ENCODE peak calls at places on chromosomes 11 and 22, in five cellular contexts. L is right lobe of liver, H is kidney, N is body of pancreas, R is pancreas. G is an unnamed sample.

GRCh38 chr11:84909740-84910139 is 717.4 kb downstream of the DLG2 start:
- DNase-seq in H (no peak), R (no peak), N (no peak), L (no peak), G (no peak)

GRCh38 chr22:24592846-24593809 is at the start of gene LRRC75B:
- DNase-seq in R (peak; percentile 81), H (peak; percentile 96), N (peak; percentile 84), L (peak; percentile 95), G (peak; percentile 91)

GRCh38 chr22:23984430-23984829 is 4.5 kb downstream of the GSTT2 start:
- DNase-seq in H (no peak), R (peak; percentile 33), L (no peak), N (no peak), G (no peak)

GRCh38 chr11:133227674-133228111 is 304.6 kb downstream of the OPCML start:
- DNase-seq in R (no peak), H (no peak), L (no peak), N (no peak), G (no peak)

GRCh38 chr11:69005183-69005630 is 7.8 kb downstream of the MRGPRF start:
- DNase-seq in L (no peak), R (no peak), H (no peak), N (no peak), G (no peak)

GRCh38 chr11:71164186-71164585 is 88.2 kb downstream of the SHANK2 start:
- DNase-seq in H (no peak), L (no peak), R (no peak), N (no peak), G (peak; percentile 24)

GRCh38 chr22:45620707-45621106 is 50.9 kb upstream of the ATXN10 start:
- DNase-seq in N (no peak), L (no peak), R (no peak), H (no peak), G (no peak)

GRCh38 chr11:92627615-92628201 is 341.7 kb upstream of the MTNR1B start:
- DNase-seq in R (no peak), L (no peak), H (no peak), N (no peak), G (no peak)

GRCh38 chr11:69468911-69469885 is 12.3 kb upstream of the LINC01488 start:
- DNase-seq in N (no peak), H (peak; percentile 47), R (no peak), L (peak; percentile 27), G (no peak)

GRCh38 chr11:1541474-1542204 is 30.4 kb downstream of the DUSP8 start:
- DNase-seq in L (no peak), H (no peak), R (no peak), N (no peak), G (peak; percentile 77)

GRCh38 chr22:45579306-45579705 is 76.6 kb downstream of the FBLN1 start:
- DNase-seq in R (no peak), L (no peak), N (no peak), H (peak; percentile 72), G (no peak)

GRCh38 chr11:100876826-100877545 is 189.9 kb downstream of the ARHGAP42 start:
- DNase-seq in L (no peak), N (no peak), H (no peak), R (no peak), G (no peak)

GRCh38 chr11:28009383-28009782 is 98.6 kb downstream of the KIF18A start:
- DNase-seq in R (no peak), L (no peak), H (no peak), N (no peak), G (no peak)

GRCh38 chr11:64540426-64540825 is 50.6 kb upstream of the SLC22A12 start:
- DNase-seq in N (no peak), R (no peak), L (no peak), H (peak; percentile 48), G (no peak)

GRCh38 chr11:112042161-112042960 is 17.2 kb downstream of the DLAT start:
- DNase-seq in N (no peak), R (no peak), H (no peak), L (no peak), G (no peak)

GRCh38 chr22:37095113-37095512 is 14.4 kb downstream of the TMPRSS6 start:
- DNase-seq in L (no peak), N (no peak), R (no peak), H (no peak), G (no peak)

GRCh38 chr11:122578168-122578825 is 77.2 kb upstream of the UBASH3B start:
- DNase-seq in R (no peak), H (no peak), L (no peak), N (no peak), G (peak; percentile 13)

GRCh38 chr22:19463491-19464469 is 15.2 kb downstream of the UFD1 start:
- DNase-seq in H (peak; percentile 81), R (no peak), N (no peak), L (no peak), G (no peak)

GRCh38 chr22:17441326-17441725 is 72.1 kb downstream of the CECR2 start:
- DNase-seq in N (no peak), R (no peak), H (no peak), L (no peak), G (no peak)

GRCh38 chr11:5224538-5225479 is 2.1 kb downstream of the HBB start:
- DNase-seq in H (no peak), L (no peak), R (no peak), N (no peak), G (no peak)

GRCh38 chr22:44292007-44292370 is 20.8 kb downstream of the SHISAL1 start:
- DNase-seq in L (no peak), R (no peak), H (no peak), N (no peak), G (peak; percentile 47)

GRCh38 chr22:45977003-45977395 is at the start of gene WNT7B:
- DNase-seq in L (no peak), R (no peak), H (no peak), N (no peak), G (no peak)

GRCh38 chr11:73192272-73192671 is 25.8 kb upstream of the P2RY2 start:
- DNase-seq in L (no peak), R (no peak), N (no peak), H (peak; percentile 82), G (no peak)

GRCh38 chr11:45665206-45665932 is at the start of gene CHST1:
- DNase-seq in H (peak; percentile 86), L (peak; percentile 73), N (peak; percentile 47), R (peak; percentile 53), G (peak; percentile 67)

GRCh38 chr11:67434395-67434881 is 3.0 kb downstream of the PTPRCAP start:
- DNase-seq in R (no peak), L (no peak), N (no peak), H (no peak), G (no peak)

GRCh38 chr11:10456519-10456918 is 1.5 kb downstream of the AMPD3 start:
- DNase-seq in N (no peak), R (no peak), H (no peak), L (no peak), G (peak; percentile 44)

GRCh38 chr11:118638726-118639125 is 31.3 kb downstream of the PHLDB1 start:
- DNase-seq in N (no peak), L (no peak), H (peak; percentile 59), R (no peak), G (no peak)
- H3K36me3 ChIP-seq in N (no peaks in the 10 kb centered on the region), L (no peaks in the 10 kb centered on the region), H (peaks cover 26% of the 10 kb centered on the region), R (peaks cover 18% of the 10 kb centered on the region), G (peaks cover 9% of the 10 kb centered on the region)

DNA sequence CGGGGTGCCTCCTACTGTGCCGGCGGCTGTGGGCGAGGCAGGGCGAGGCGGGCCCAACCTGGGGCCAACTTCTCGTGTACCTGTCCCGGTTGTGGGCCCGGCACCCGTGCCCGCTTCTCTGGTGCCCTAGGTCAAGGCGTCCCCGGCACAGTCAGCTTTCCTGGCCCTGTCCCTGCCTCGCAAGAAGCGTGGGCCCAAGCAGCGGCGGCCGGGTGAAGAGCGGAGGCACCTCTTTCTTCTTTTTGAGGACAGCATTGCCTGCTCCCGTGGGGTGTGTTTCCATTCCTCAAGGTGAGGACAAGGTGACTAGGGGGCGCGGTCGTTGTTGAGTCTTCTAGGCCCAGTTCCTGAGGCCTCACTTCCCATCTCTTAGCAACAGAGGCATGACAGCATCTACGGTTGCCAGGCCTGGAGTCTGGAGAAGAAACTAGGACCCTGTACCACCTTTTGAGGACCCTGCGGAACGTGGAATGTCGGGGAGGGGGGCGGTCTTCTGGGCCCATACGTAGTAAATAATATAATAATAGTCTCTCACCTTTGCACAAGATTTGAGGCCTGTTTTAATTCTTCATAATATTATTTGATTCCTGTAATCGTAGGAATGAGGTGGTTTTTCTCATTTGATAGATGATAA is 418 bp downstream of the ACO2 start:
- DNase-seq in R (no peak), H (no peak), L (no peak), N (no peak), G (peak; percentile 23)
- TF ChIP-seq CTCF in R (no peak), H (no peak), L (no peak), N (no peak), G (no peak)

GRCh38 chr11:130783322-130783721 is 133.0 kb downstream of the SNX19 start:
- DNase-seq in N (no peak), L (no peak), R (no peak), H (no peak), G (no peak)
- H3K27ac ChIP-seq in N (no peak overlapping the region), L (no peak overlapping the region), R (no peak overlapping the region), H (no peak overlapping the region), G (no peak overlapping the region)

DNA sequence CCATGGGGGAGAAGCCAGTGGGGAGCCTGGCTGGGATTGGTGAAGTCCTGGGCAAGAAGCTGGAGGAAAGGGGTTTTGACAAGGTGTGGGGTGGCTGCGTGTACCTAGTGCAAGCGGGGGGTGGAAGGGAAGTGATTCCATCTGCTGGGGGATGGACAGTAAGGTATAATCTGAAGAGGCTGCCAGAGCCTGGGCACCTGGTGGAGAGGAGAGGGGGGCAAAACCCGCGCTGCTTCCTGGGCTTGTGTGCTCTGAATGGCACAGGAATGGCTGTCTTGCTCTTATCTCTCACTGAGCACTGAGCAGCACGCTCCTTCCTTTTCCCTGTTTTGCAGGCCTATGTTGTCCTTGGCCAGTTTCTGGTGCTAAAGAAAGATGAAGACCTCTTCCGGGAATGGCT is 988 bp downstream of the BANF1 start:
- DNase-seq in R (no peak), N (no peak), L (no peak), H (peak; percentile 56), G (no peak)
- H3K36me3 ChIP-seq in R (peaks cover 26% of the 10 kb centered on the region), N (peaks cover 8% of the 10 kb centered on the region), L (peaks cover 24% of the 10 kb centered on the region), H (peaks cover 28% of the 10 kb centered on the region), G (peaks cover 45% of the 10 kb centered on the region)

DNA sequence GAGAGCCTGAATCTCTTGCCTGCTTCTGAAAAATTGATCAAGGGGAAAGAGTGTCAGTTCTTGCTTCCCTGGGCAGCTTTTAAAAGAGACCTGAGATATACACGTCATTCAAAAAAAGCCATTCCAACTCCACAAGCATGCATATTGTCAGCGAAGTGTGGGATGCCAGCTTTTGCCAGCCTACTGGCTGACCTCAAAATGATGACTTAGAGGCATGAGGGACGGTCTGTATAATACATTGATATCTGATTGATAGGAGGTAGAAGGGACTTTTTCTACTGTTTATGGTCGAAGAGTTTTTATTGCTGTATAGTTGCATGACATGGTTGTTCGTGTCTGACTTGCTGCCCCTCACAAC is 126.3 kb downstream of the MICAL2 start:
- DNase-seq in N (no peak), H (no peak), L (no peak), R (no peak), G (no peak)
- TF ChIP-seq CTCF in N (no peak), H (no peak), L (no peak), R (peak; percentile 0), G (no peak)